ENCODE peak calls at places on chromosomes 4 and X, in ten cellular contexts. S is Karpas-422; O is neural progenitor cell; A is heart right ventricle; W is CD4-positive, CD25-positive, alpha-beta regulatory T cell; Y is right atrium auricular region; K is stomach; F is endothelial cell of umbilical vein; P is PC-3; N is A673. B is an unnamed sample. For H3K4me1, the result is how much of the 10 kb centered on the place peaks cover.

GRCh38 chr4:64897683-64898082 is 488.4 kb upstream of the TECRL start:
- DNase-seq in S (no peak), O (peak), A (no peak), W (no peak), Y (no peak), K (no peak), F (no peak), P (no peak), N (no peak), B (no peak)

GRCh38 chr4:77044458-77045124 is 31.2 kb downstream of the CCNI start:
- DNase-seq in S (peak), O (peak), A (no peak), W (no peak), Y (no peak), K (no peak), F (peak), P (peak), N (peak), B (peak)

GRCh38 chrX:50430917-50431316 is 39.7 kb downstream of the DGKK start:
- DNase-seq in S (no peak), O (no peak), A (no peak), W (no peak), Y (no peak), K (no peak), F (no peak), P (peak), N (peak), B (no peak)

GRCh38 chr4:128597515-128597914 is 212.0 kb upstream of the JADE1 start:
- DNase-seq in S (no peak), O (no peak), A (no peak), W (no peak), Y (no peak), K (no peak), F (no peak), P (no peak), N (no peak), B (no peak)

GRCh38 chr4:15366660-15367059 is 61.2 kb upstream of the C1QTNF7 start:
- DNase-seq in S (no peak), O (no peak), A (no peak), W (no peak), Y (no peak), K (no peak), F (no peak), P (no peak), N (peak), B (no peak)

GRCh38 chr4:112916868-112917267 is 132.6 kb upstream of the ANK2 start:
- DNase-seq in S (no peak), O (no peak), A (no peak), W (no peak), Y (no peak), K (no peak), F (no peak), P (no peak), N (no peak), B (no peak)

GRCh38 chr4:38760915-38761314 is 21.9 kb downstream of the TLR10 start:
- DNase-seq in S (peak), O (no peak), A (no peak), W (no peak), Y (no peak), K (no peak), F (no peak), P (no peak), N (no peak), B (no peak)

GRCh38 chr4:184066584-184067300 is 150.9 kb downstream of the ENPP6 start:
- DNase-seq in S (no peak), O (no peak), A (no peak), W (no peak), Y (no peak), K (no peak), F (no peak), P (no peak), N (peak), B (peak)

GRCh38 chr4:74316397-74316796 is 8.1 kb downstream of the EPGN start:
- DNase-seq in S (no peak), O (no peak), A (no peak), W (no peak), Y (no peak), K (no peak), F (no peak), P (peak), N (no peak), B (no peak)

GRCh38 chrX:143486105-143486504 is 31.2 kb downstream of the SPANXN3 start:
- DNase-seq in S (no peak), O (no peak), A (no peak), W (no peak), Y (no peak), K (no peak), F (no peak), P (no peak), N (no peak), B (no peak)

GRCh38 chrX:39559229-39559628 is 538.5 kb downstream of the BCOR start:
- DNase-seq in S (no peak), O (no peak), A (no peak), W (no peak), Y (no peak), K (no peak), F (no peak), P (peak), N (no peak), B (no peak)

GRCh38 chrX:24838624-24839023 is 144.9 kb downstream of the POLA1 start:
- DNase-seq in S (peak), O (peak), A (no peak), W (no peak), Y (no peak), K (no peak), F (peak), P (peak), N (peak), B (peak)

GRCh38 chr4:34619531-34620109 is 1624.7 kb downstream of the ARAP2 start:
- DNase-seq in S (no peak), O (no peak), A (no peak), W (no peak), Y (no peak), K (no peak), F (no peak), P (peak), N (no peak), B (no peak)

GRCh38 chrX:2696698-2697215 is 5.7 kb downstream of the CD99 start:
- DNase-seq in S (peak), O (no peak), A (no peak), W (no peak), Y (no peak), K (no peak), F (peak), P (peak), N (peak), B (peak)

GRCh38 chr4:58590714-58591113 is 1480.5 kb upstream of the IGFBP7 start:
- DNase-seq in S (no peak), O (no peak), A (no peak), W (no peak), Y (no peak), K (no peak), F (no peak), P (peak), N (no peak), B (no peak)

GRCh38 chr4:40190465-40190864 is 6.4 kb upstream of the RHOH start:
- DNase-seq in S (no peak), O (no peak), A (no peak), W (no peak), Y (no peak), K (no peak), F (no peak), P (no peak), N (no peak), B (no peak)

GRCh38 chr4:40192286-40193017 is 4.4 kb upstream of the RHOH start:
- DNase-seq in S (no peak), O (no peak), A (no peak), W (no peak), Y (no peak), K (no peak), F (no peak), P (no peak), N (peak), B (no peak)

GRCh38 chr4:40187386-40187913 is 9.4 kb upstream of the RHOH start:
- DNase-seq in S (no peak), O (no peak), A (no peak), W (no peak), Y (no peak), K (no peak), F (no peak), P (no peak), N (no peak), B (no peak)

GRCh38 chr4:40190880-40191815 is 5.7 kb upstream of the RHOH start:
- DNase-seq in S (peak), O (no peak), A (no peak), W (no peak), Y (no peak), K (no peak), F (no peak), P (peak), N (peak), B (peak)

DNA sequence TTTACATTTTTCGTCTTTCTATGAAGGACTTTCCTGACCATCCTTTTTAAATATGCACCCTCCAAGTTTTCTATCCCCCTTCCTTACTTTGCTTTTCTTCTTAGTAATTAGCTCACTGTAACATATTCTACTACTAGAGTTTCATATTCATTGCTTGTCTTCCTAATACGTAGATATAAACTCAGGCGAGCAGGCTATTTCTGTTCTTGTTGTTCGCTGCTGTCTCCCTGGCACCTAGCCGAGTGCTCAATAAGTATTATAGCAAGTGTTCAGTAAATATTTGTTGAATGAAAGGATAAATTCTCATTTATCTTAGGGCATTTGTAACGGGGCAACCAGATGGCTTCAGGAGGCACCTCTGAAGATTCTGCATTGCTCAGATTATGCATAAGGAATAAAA is 6.8 kb upstream of the RHOH start:
- DNase-seq in S (no peak), O (no peak), A (no peak), W (no peak), Y (no peak), K (peak), F (no peak), P (peak), N (no peak), B (no peak)
- H3K4me1 ChIP-seq in S (half or more), O (under half), A (under half), W (under half), Y (under half), K (under half), F (under half), P (under half), N (half or more), B (under half)

GRCh38 chr4:145732001-145732400 is 52.1 kb downstream of the C4orf51 start:
- DNase-seq in S (no peak), O (peak), A (no peak), W (no peak), Y (no peak), K (no peak), F (peak), P (no peak), N (no peak), B (no peak)
- H3K4me3 ChIP-seq in S (no peak), O (no peak), A (peak), W (no peak), Y (no peak), K (peak), F (no peak), P (peak), N (no peak), B (peak)

DNA sequence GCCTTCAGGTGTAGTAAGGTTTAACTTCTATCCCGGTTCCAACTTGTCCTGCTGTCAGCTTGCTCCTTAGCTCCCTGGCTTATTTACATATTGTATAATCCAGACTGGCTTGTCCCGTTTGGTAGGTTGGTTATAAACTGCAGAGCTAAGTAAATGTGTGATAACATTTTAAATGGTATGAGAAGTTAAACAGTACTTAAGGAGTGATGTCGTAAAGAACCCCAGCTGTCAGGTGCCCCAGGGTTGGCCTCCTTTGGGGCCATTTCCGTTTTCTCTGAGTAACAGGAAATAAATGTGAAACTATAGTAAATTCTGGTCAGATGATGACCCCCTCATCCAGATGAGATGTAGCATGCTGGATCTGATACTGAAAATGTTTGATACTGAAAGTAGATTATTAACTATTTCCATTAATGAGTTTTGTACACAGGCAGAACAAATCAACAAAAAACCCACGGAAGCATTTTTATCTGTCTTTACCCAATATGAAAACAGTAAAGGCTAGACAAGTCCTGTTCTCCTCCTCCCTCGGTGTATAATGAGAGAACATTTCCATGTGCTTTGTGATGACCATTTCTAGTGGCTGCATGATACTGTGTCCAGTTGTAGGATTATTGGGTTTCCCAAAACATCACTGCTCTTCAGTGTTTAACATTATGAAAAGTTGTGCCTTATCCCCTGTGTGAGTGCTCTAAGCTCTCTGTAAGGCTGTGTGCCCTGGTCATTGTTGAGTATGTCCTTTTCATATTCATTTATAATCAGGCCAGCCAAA is 22.4 kb downstream of the GAB1 start:
- DNase-seq in S (peak), O (no peak), A (no peak), W (no peak), Y (no peak), K (peak), F (peak), P (peak), N (peak), B (peak)
- H3K4me1 ChIP-seq in S (under half), O (under half), A (half or more), W (under half), Y (half or more), K (under half), F (under half), P (half or more), N (half or more), B (under half)

GRCh38 chr4:80922951-80923350 is 107.6 kb upstream of the BMP3 start:
- DNase-seq in S (no peak), O (peak), A (no peak), W (no peak), Y (no peak), K (no peak), F (no peak), P (no peak), N (no peak), B (no peak)
- H3K4me3 ChIP-seq in S (no peak), O (no peak), A (no peak), W (no peak), Y (no peak), K (no peak), F (no peak), P (no peak), N (no peak), B (no peak)

GRCh38 chr4:148431401-148431800 is 10.8 kb downstream of the NR3C2 start:
- DNase-seq in S (no peak), O (no peak), A (no peak), W (no peak), Y (no peak), K (no peak), F (no peak), P (no peak), N (no peak), B (peak)

GRCh38 chr4:148434075-148434773 is 8.0 kb downstream of the NR3C2 start:
- DNase-seq in S (no peak), O (no peak), A (no peak), W (no peak), Y (no peak), K (no peak), F (peak), P (no peak), N (no peak), B (peak)

GRCh38 chr4:148435654-148436406 is 6.4 kb downstream of the NR3C2 start:
- DNase-seq in S (no peak), O (no peak), A (peak), W (no peak), Y (no peak), K (no peak), F (no peak), P (no peak), N (no peak), B (no peak)

GRCh38 chr4:148426643-148427042 is 15.6 kb downstream of the NR3C2 start:
- DNase-seq in S (no peak), O (no peak), A (no peak), W (no peak), Y (no peak), K (no peak), F (no peak), P (no peak), N (no peak), B (no peak)

DNA sequence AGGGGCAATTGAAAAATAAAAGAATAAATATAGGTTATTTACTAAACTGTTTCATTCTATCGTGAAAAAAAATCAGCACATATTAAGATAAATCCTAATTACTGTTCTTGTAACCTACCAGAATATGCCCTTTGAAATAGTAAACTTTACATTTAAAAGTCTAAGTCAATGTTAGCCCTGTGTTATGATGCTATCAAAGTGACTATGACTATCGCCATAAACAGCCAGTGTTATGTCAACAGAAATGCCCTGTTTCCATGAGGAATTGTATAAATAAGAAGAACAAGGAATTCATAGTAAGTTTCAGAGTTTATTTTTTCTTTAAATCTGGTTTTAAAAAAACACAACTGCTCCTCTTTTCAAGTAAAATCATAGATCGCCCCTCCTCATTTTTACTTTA is 11.4 kb downstream of the NR3C2 start:
- DNase-seq in S (no peak), O (no peak), A (no peak), W (no peak), Y (no peak), K (no peak), F (no peak), P (no peak), N (no peak), B (no peak)
- H3K4me1 ChIP-seq in S (under half), O (under half), A (under half), W (under half), Y (half or more), K (under half), F (under half), P (under half), N (under half), B (under half)

DNA sequence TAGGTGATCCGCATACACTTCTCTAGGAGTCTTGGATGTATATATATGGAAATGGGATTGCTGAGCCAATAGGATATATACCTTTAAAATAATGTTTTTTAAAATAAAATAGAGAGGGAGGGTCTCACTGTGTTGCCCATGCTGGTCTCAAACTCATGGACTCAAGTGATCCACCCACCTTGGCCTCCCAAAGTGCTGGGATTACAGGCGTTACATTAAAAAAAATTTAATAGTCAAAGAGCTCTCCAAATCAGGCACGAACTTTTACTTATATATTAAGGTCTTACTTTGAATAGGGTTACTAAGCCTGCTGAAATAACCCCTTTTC is 109.0 kb downstream of the GNL3L start:
- DNase-seq in S (no peak), O (no peak), A (no peak), W (no peak), Y (no peak), K (no peak), F (no peak), P (no peak), N (no peak), B (no peak)
- H3K4me3 ChIP-seq in S (peak), O (peak), A (peak), W (peak), Y (peak), K (peak), F (peak), P (peak), N (peak), B (no peak)

DNA sequence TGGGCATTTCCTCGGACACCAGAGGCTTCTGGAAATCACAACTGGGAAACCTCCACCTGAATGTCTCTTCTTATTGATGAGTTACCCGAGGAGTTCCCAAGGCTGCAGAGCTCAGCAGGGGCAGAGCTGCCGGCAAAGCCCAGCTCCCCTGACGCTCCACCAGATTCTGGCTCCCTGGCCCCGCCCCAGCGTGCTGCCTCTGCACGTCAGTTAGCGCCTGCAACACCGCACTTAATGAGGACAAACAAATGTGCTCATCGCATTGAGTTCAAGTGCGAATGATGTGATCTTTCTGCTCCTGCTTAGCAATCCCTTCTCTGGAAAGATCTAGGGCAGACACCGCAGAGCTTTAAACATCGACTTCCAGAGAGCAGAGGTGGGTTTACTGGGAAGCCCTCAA is 55.5 kb upstream of the FBXW7 start:
- DNase-seq in S (no peak), O (peak), A (peak), W (no peak), Y (peak), K (peak), F (peak), P (no peak), N (peak), B (peak)
- H3K4me1 ChIP-seq in S (under half), O (under half), A (under half), W (under half), Y (under half), K (under half), F (under half), P (under half), N (under half), B (under half)

DNA sequence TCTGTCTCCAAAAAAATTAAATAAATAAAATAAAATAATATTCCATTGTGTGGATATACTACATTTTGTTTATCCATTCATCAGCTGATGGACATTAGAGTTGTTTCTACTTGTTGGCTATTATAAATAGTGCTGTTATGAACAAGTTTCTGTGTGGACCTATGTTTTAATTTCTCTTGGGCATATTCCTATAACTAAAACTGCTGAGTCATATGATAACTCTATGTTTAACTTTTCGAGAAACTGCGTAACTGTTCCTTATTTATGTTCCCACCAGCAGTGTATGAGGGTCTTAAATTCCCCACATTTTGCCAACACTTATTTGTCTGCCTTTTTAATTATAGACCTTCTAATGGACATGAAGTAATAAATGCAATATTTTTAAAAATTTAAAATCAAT is 369.5 kb downstream of the CHIC1 start:
- DNase-seq in S (no peak), O (no peak), A (no peak), W (no peak), Y (no peak), K (no peak), F (no peak), P (no peak), N (no peak), B (no peak)
- H3K4me3 ChIP-seq in S (no peak), O (no peak), A (no peak), W (no peak), Y (no peak), K (no peak), F (no peak), P (no peak), N (no peak), B (no peak)